ENCODE peak calls at places on chromosomes 12 and 14, in four cellular contexts. D, W, H and Z are unnamed samples.
A peak's percentile ranks its signal among the peaks of the same experiment; 100 is the strongest.

GRCh38 chr12:91722072-91722471 is 423.6 kb downstream of the BTG1 start:
- DNase-seq in W (no peak), D (no peak), H (no peak), Z (peak; percentile 36)

GRCh38 chr14:99382071-99382640 is 98.5 kb downstream of the SETD3 start:
- DNase-seq in H (no peak), W (no peak), D (no peak), Z (no peak)

GRCh38 chr14:21107360-21107781 is 6.5 kb downstream of the TMEM253 start:
- DNase-seq in W (no peak), D (no peak), H (no peak), Z (no peak)

GRCh38 chr14:56339855-56340701 is 221.9 kb downstream of the PELI2 start:
- DNase-seq in W (peak; percentile 33), H (peak; percentile 26), D (peak; percentile 73), Z (peak; percentile 74)

GRCh38 chr14:73627033-73627432 is 14.7 kb downstream of the ACOT6 start:
- DNase-seq in D (no peak), H (no peak), W (no peak), Z (peak; percentile 54)

GRCh38 chr12:14776236-14776959 is 26.9 kb downstream of the WBP11 start:
- DNase-seq in W (peak; percentile 41), H (no peak), D (no peak), Z (no peak)

GRCh38 chr12:123747309-123747708 is 14.8 kb upstream of the DNAH10 start:
- DNase-seq in H (no peak), D (no peak), W (no peak), Z (no peak)

GRCh38 chr12:56078931-56079728 is 835 bp upstream of the ERBB3 start:
- DNase-seq in D (peak; percentile 86), H (peak; percentile 91), W (peak; percentile 51), Z (peak; percentile 48)

GRCh38 chr12:65666876-65667275 is 157.4 kb upstream of the HMGA2 start:
- DNase-seq in D (no peak), H (no peak), W (no peak), Z (peak; percentile 27)

GRCh38 chr12:115384391-115384790 is 700.4 kb upstream of the TBX3 start:
- DNase-seq in W (no peak), H (no peak), D (no peak), Z (no peak)

GRCh38 chr12:105083551-105084105 is 630 bp downstream of the ALDH1L2 start:
- DNase-seq in H (peak; percentile 49), D (peak; percentile 61), W (no peak), Z (peak; percentile 55)

GRCh38 chr12:121590476-121591143 is 9.8 kb upstream of the KDM2B start:
- DNase-seq in D (no peak), W (peak; percentile 76), H (no peak), Z (peak; percentile 89)

GRCh38 chr12:120249875-120250795 is 15.4 kb downstream of the PXN start:
- DNase-seq in W (no peak), D (peak; percentile 84), H (no peak), Z (peak; percentile 71)

GRCh38 chr12:118694128-118694775 is 287.1 kb upstream of the SRRM4 start:
- DNase-seq in D (no peak), H (no peak), W (no peak), Z (no peak)

GRCh38 chr14:105857816-105858675 is 331.7 kb downstream of the TMEM121 start:
- DNase-seq in W (peak; percentile 54), D (no peak), H (peak; percentile 12), Z (no peak)

GRCh38 chr12:57085999-57086950 is 2.6 kb upstream of the NAB2 start:
- DNase-seq in H (peak; percentile 58), D (peak; percentile 71), W (peak; percentile 72), Z (peak; percentile 76)

GRCh38 chr12:40534828-40535227 is 157.4 kb upstream of the CNTN1 start:
- DNase-seq in D (no peak), W (no peak), H (no peak), Z (no peak)

GRCh38 chr14:70905316-70905715 is 1.9 kb upstream of the PCNX1 start:
- DNase-seq in W (no peak), H (no peak), D (peak; percentile 65), Z (no peak)
- H3K4me3 ChIP-seq in W (no peak overlapping the region), H (no peak overlapping the region), D (no peak overlapping the region), Z (no peak overlapping the region)

GRCh38 chr14:102503576-102504224 is 5.9 kb downstream of the ANKRD9 start:
- DNase-seq in W (no peak), H (no peak), D (peak; percentile 50), Z (no peak)

GRCh38 chr14:102502571-102502970 is 7.0 kb downstream of the ANKRD9 start:
- DNase-seq in H (no peak), D (no peak), W (no peak), Z (no peak)

GRCh38 chr14:102500724-102501123 is 8.9 kb downstream of the ANKRD9 start:
- DNase-seq in D (no peak), W (no peak), H (no peak), Z (no peak)

GRCh38 chr14:102500190-102500661 is 9.3 kb downstream of the ANKRD9 start:
- DNase-seq in W (no peak), D (peak; percentile 72), H (peak; percentile 40), Z (no peak)

GRCh38 chr14:102501751-102502315 is 7.7 kb downstream of the ANKRD9 start:
- DNase-seq in W (peak; percentile 20), D (no peak), H (no peak), Z (no peak)
- TF ChIP-seq CTCF in W (peak; percentile 65), D (no peak), H (no peak), Z (no peak)

GRCh38 chr12:110075880-110076279 is 27.6 kb upstream of the C12orf76 start:
- DNase-seq in H (no peak), D (no peak), W (no peak), Z (no peak)
- H3K4me3 ChIP-seq in H (no peak overlapping the region), D (no peak overlapping the region), W (no peak overlapping the region), Z (no peak overlapping the region)

GRCh38 chr12:81330480-81330879 is 252.6 kb downstream of the ACSS3 start:
- DNase-seq in H (no peak), D (no peak), W (no peak), Z (no peak)
- TF ChIP-seq CTCF in H (no peak), D (no peak), W (peak; percentile 39), Z (no peak)

DNA sequence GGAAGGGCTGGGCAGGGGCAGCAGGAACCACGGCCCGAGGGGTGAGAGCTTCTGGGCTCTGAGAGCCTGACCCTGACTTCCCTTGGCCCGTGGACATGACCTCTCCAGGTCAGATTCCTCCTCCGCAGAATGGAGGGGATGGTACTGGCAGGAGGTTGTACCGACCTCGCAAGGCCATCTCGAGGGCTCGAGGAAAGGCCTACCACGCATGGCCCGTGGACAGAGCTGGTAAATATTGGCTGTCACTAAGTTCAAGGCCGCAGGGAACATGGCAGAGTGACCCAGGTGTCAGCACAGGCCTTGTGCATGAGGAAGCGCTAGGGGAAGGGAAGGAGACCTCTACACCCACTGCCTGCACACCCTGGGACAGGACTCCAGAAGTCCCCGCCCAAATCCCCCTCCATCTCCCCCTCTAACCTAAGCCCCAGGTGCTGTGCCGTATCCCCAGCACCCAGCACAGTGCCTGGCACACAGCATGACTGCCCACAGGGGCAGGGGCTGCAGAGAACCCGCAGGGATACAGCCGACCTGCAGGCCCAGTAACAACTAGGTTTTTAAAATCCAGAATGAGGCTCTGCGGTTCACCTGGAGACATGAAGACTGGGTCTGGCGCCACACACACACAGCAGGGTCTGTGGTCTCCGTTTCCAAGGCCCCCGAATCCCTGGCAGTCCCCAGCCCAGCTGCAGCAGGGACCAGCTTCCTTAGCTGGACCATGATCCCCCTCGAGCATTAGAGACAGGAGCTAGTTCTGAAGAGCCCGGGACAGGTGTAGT is 54.8 kb upstream of the PPP2R5C start:
- DNase-seq in D (no peak), H (no peak), W (no peak), Z (no peak)
- H3K4me3 ChIP-seq in D (peak overlapping the region; percentile 57), H (no peak overlapping the region), W (no peak overlapping the region), Z (no peak overlapping the region)

DNA sequence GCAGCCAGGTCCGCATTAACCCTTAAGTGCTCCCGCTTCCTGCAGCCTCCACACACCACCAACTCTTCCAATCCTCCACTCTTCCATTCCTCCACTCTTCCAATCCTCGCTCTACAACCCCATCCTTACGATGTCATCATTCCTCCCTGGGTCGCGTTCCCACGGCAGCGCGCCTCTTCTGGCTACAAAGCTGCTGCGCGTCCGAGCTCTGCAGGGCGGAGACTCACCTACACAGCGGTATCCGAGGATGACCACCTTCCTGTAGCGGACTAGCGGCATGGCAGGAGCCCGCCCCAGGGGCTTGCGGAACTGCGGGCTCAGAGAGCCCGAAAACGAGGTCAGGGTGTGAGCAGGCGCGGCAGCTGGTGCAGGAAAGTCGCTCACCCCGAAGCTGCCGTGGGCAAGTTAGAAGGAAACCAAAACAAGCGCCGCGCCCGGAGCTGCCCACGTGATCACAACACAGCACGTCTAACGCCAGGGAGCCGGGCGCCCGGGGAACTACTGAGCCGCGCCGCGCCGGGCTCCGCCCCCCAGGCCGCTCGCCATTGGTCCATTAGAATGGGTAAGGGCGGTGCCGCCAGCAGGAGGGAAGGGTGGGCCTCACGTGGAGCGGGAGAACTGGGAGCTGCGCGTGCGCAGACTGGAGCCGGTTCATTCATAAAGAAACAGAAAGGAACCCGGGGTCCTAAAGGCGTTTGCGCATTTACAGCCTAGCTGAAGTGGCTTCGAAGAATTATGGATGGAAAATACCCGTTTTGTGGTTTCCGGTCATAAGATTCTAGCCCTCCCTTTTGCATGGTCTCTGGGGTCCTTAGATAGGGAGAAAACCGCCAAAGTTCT is at the start of gene RHEBL1:
- DNase-seq in H (peak; percentile 98), W (peak; percentile 98), D (peak; percentile 99), Z (peak; percentile 99)
- TF ChIP-seq CTCF in H (no peak), W (peak; percentile 64), D (no peak), Z (peak; percentile 30)